ENCODE peak calls at places on chromosomes 6 and 20, in seven cellular contexts. W is AML-193; O is endothelial cell; A is central memory CD4-positive, alpha-beta T cell; R is skeletal muscle cell; H is activated T-helper 1 cell treated with Interleukin-2 at 50 U/mL for 16 hours; L is substantia nigra. G is an unnamed sample.

GRCh38 chr20:61331542-61331941 is 79.5 kb downstream of the CDH4 start:
- DNase-seq in A (no peak), R (no peak), L (no peak), O (no peak), W (no peak), H (no peak), G (no peak)

GRCh38 chr6:169533656-169534421 is 168.0 kb downstream of the WDR27 start:
- DNase-seq in A (no peak), O (no peak), R (no peak), W (no peak), L (no peak), H (no peak), G (no peak)

GRCh38 chr6:125841356-125842090 is 50.8 kb downstream of the NCOA7 start:
- DNase-seq in A (no peak), H (no peak), R (no peak), L (no peak), W (no peak), O (no peak), G (no peak)

GRCh38 chr20:46739441-46740213 is 30.2 kb downstream of the SLC2A10 start:
- DNase-seq in L (no peak), O (no peak), W (no peak), A (no peak), H (no peak), R (no peak), G (no peak)

GRCh38 chr20:3890410-3890751 is 1.2 kb downstream of the PANK2 start:
- DNase-seq in W (peak; percentile 19), L (no peak), H (no peak), R (no peak), O (no peak), A (peak; percentile 12), G (no peak)

GRCh38 chr20:50561379-50562078 is 51.3 kb downstream of the PTPN1 start:
- DNase-seq in W (no peak), L (no peak), O (no peak), R (peak; percentile 90), H (no peak), A (no peak), G (peak; percentile 27)

GRCh38 chr6:44446626-44447297 is 59.3 kb downstream of the CDC5L start:
- DNase-seq in R (peak; percentile 75), L (no peak), W (no peak), A (no peak), H (no peak), O (no peak), G (no peak)

GRCh38 chr6:80143312-80143960 is 37.0 kb downstream of the BCKDHB start:
- DNase-seq in W (peak; percentile 8), R (peak; percentile 90), A (no peak), L (no peak), O (no peak), H (no peak), G (no peak)

GRCh38 chr20:3842332-3842930 is 4.2 kb upstream of the MAVS start:
- DNase-seq in H (no peak), A (no peak), R (no peak), L (no peak), W (no peak), O (no peak), G (no peak)

GRCh38 chr6:35970181-35970580 is 49.3 kb upstream of the SRPK1 start:
- DNase-seq in H (no peak), R (no peak), W (no peak), L (no peak), A (no peak), O (no peak), G (no peak)

GRCh38 chr6:116580198-116580597 is 8.9 kb downstream of the RWDD1 start:
- DNase-seq in O (no peak), R (no peak), A (no peak), H (no peak), W (no peak), L (no peak), G (no peak)

GRCh38 chr6:134797400-134798113 is 152.3 kb downstream of the ALDH8A1 start:
- DNase-seq in H (no peak), O (no peak), A (no peak), R (no peak), L (no peak), W (no peak), G (no peak)

GRCh38 chr6:135817035-135817434 is 34.5 kb upstream of the PDE7B start:
- DNase-seq in A (no peak), L (no peak), O (no peak), W (no peak), H (no peak), R (no peak), G (no peak)

GRCh38 chr20:8756410-8756809 is 312.5 kb upstream of the PLCB4 start:
- DNase-seq in L (no peak), A (no peak), W (no peak), R (peak; percentile 88), O (no peak), H (no peak), G (no peak)

GRCh38 chr6:154466971-154467679 is 43.4 kb downstream of the CNKSR3 start:
- DNase-seq in O (no peak), R (no peak), W (no peak), A (no peak), H (no peak), L (no peak), G (no peak)

GRCh38 chr6:56692586-56693245 is 50.0 kb upstream of the DST start:
- DNase-seq in H (no peak), R (peak; percentile 74), A (no peak), O (no peak), L (no peak), W (no peak), G (no peak)

GRCh38 chr6:25166955-25167753 is 112.0 kb upstream of the CARMIL1 start:
- DNase-seq in L (no peak), R (no peak), H (no peak), A (no peak), O (no peak), W (no peak), G (no peak)

GRCh38 chr6:112744827-112745226 is 397.7 kb downstream of the RFPL4B start:
- DNase-seq in L (no peak), R (no peak), H (no peak), W (no peak), A (no peak), O (no peak), G (no peak)

GRCh38 chr6:53244958-53245357 is 96.3 kb upstream of the GCM1 start:
- DNase-seq in R (no peak), O (no peak), L (no peak), W (peak; percentile 96), H (no peak), A (no peak), G (no peak)

GRCh38 chr6:35759401-35759800 is 17.0 kb upstream of the CLPSL2 start:
- DNase-seq in A (no peak), O (no peak), H (no peak), R (no peak), W (no peak), L (no peak), G (no peak)

GRCh38 chr6:115986026-115986425 is 74.7 kb downstream of the FRK start:
- DNase-seq in R (no peak), W (no peak), O (no peak), A (no peak), H (no peak), L (no peak), G (no peak)

GRCh38 chr20:62980970-62981369 is 25.8 kb downstream of the BHLHE23 start:
- DNase-seq in H (peak; percentile 10), A (peak; percentile 69), R (no peak), W (no peak), O (no peak), L (no peak), G (peak; percentile 32)

GRCh38 chr20:51106011-51106410 is 83.1 kb upstream of the KCNG1 start:
- DNase-seq in A (no peak), L (no peak), R (no peak), W (no peak), H (no peak), O (no peak), G (no peak)

GRCh38 chr6:135322427-135323201 is 141.5 kb downstream of the MYB start:
- DNase-seq in O (no peak), A (no peak), H (no peak), W (no peak), L (no peak), R (no peak), G (no peak)

GRCh38 chr6:145034664-145035063 is 700.7 kb downstream of the EPM2A start:
- DNase-seq in A (no peak), L (no peak), O (no peak), H (no peak), W (no peak), R (no peak), G (no peak)

GRCh38 chr6:128069180-128069579 is 168.3 kb upstream of the THEMIS start:
- DNase-seq in W (no peak), L (no peak), R (peak; percentile 51), A (no peak), H (no peak), O (no peak), G (no peak)

GRCh38 chr6:132813173-132813856 is 1.1 kb upstream of the RPS12 start:
- DNase-seq in H (no peak), W (peak; percentile 51), A (peak; percentile 57), R (no peak), O (peak; percentile 49), L (peak; percentile 45), G (peak; percentile 30)

GRCh38 chr6:39430968-39431523 is 108.5 kb upstream of the KCNK16 start:
- DNase-seq in O (no peak), L (peak; percentile 40), W (no peak), R (no peak), A (no peak), H (no peak), G (no peak)

GRCh38 chr20:40966103-40966502 is 62.5 kb upstream of the TOP1 start:
- DNase-seq in O (peak; percentile 40), A (no peak), R (no peak), L (no peak), W (no peak), H (no peak), G (no peak)

GRCh38 chr6:147390909-147391536 is 117.5 kb upstream of the SAMD5 start:
- DNase-seq in W (peak; percentile 15), L (no peak), H (no peak), R (peak; percentile 8), A (no peak), O (peak; percentile 28), G (no peak)

GRCh38 chr20:17953935-17954334 is 14.7 kb downstream of the SNX5 start:
- DNase-seq in R (no peak), W (no peak), L (no peak), A (no peak), O (no peak), H (no peak), G (no peak)

GRCh38 chr6:88376197-88376596 is 210.1 kb upstream of the CNR1 start:
- DNase-seq in O (no peak), A (no peak), W (no peak), R (no peak), L (no peak), H (no peak), G (no peak)

GRCh38 chr6:116392158-116393032 is 21.6 kb downstream of the DSE start:
- DNase-seq in H (no peak), L (no peak), A (peak; percentile 61), R (no peak), W (peak; percentile 81), O (no peak), G (no peak)

GRCh38 chr6:149963462-149964242 is at the start of gene ULBP1:
- DNase-seq in A (peak; percentile 66), W (no peak), H (peak; percentile 42), R (peak; percentile 81), O (peak; percentile 88), L (no peak), G (peak; percentile 78)

GRCh38 chr6:138529510-138529909 is 30.2 kb upstream of the NHSL1 start:
- DNase-seq in L (no peak), O (no peak), H (no peak), W (no peak), R (no peak), A (no peak), G (no peak)

GRCh38 chr6:28974505-28974904 is 30.6 kb downstream of the ZNF311 start:
- DNase-seq in L (no peak), W (no peak), H (no peak), R (no peak), O (no peak), A (no peak), G (no peak)

GRCh38 chr20:37905969-37906613 is 3.2 kb downstream of the VSTM2L start:
- DNase-seq in A (no peak), R (no peak), O (no peak), H (no peak), W (no peak), L (no peak), G (no peak)

GRCh38 chr20:48538058-48538825 is 289.6 kb downstream of the PREX1 start:
- DNase-seq in H (no peak), A (no peak), O (no peak), L (no peak), R (peak; percentile 7), W (no peak), G (no peak)

G was measured in activated T-helper 2 cell treated with anti-CD3 and anti-CD28 coated beads, Interferon-gamma antibody, Interleukin-2, Interleukin-4, amounts not matched to agents 10 μg/mL and 5 μg/mL and 100 μg/mL, durations not matched to agents 14 hours and 24 hours and 36 hours.